ENCODE peak calls at places on chromosome 22, in seven cellular contexts. R is BE2C; F is ovary; P is GM20000; H is CD4-positive, alpha-beta T cell; N is cardiac fibroblast; I is lower lobe of right lung. S is an unnamed sample.

GRCh38 chr22:47154621-47155081 is 392.2 kb downstream of the TBC1D22A start:
- DNase-seq in R (peak), F (peak), P (no peak), H (no peak), N (peak), I (no peak), S (peak)

GRCh38 chr22:48414662-48415061 is 1413.0 kb downstream of the BRD1 start:
- DNase-seq in R (no peak), F (no peak), P (no peak), H (no peak), N (no peak), I (no peak), S (no peak)

GRCh38 chr22:50473855-50474671 is 772 bp downstream of the SBF1 start:
- DNase-seq in R (peak), F (peak), P (no peak), H (no peak), N (peak), I (peak), S (no peak)

GRCh38 chr22:40024201-40025061 is 29.7 kb downstream of the FAM83F start:
- DNase-seq in R (peak), F (peak), P (peak), H (peak), N (peak), I (peak), S (peak)

GRCh38 chr22:34976474-34976873 is 89.5 kb upstream of the ISX start:
- DNase-seq in R (no peak), F (no peak), P (no peak), H (no peak), N (no peak), I (no peak), S (no peak)

GRCh38 chr22:35452351-35452781 is 52.4 kb downstream of the MCM5 start:
- DNase-seq in R (no peak), F (no peak), P (no peak), H (no peak), N (no peak), I (peak), S (no peak)

GRCh38 chr22:28181332-28181731 is 262.3 kb upstream of the PITPNB start:
- DNase-seq in R (no peak), F (no peak), P (no peak), H (no peak), N (peak), I (no peak), S (no peak)

GRCh38 chr22:49753961-49754673 is 73.6 kb downstream of the BRD1 start:
- DNase-seq in R (no peak), F (no peak), P (peak), H (no peak), N (no peak), I (no peak), S (no peak)

GRCh38 chr22:17629646-17630045 is 1.1 kb upstream of the ATP6V1E1 start:
- DNase-seq in R (no peak), F (no peak), P (no peak), H (no peak), N (no peak), I (no peak), S (no peak)

GRCh38 chr22:38082986-38083710 is 836 bp downstream of the SLC16A8 start:
- DNase-seq in R (no peak), F (no peak), P (peak), H (no peak), N (no peak), I (peak), S (no peak)

GRCh38 chr22:37196539-37197450 is 8.7 kb upstream of the C1QTNF6 start:
- DNase-seq in R (peak), F (peak), P (no peak), H (no peak), N (peak), I (peak), S (peak)

GRCh38 chr22:50267591-50268390 is 2.4 kb downstream of the MAPK11 start:
- DNase-seq in R (no peak), F (peak), P (peak), H (peak), N (peak), I (peak), S (peak)

GRCh38 chr22:37060801-37061610 is 9.5 kb downstream of the KCTD17 start:
- DNase-seq in R (no peak), F (no peak), P (peak), H (no peak), N (no peak), I (no peak), S (peak)

GRCh38 chr22:17998913-17999312 is 25.4 kb downstream of the MICAL3 start:
- DNase-seq in R (no peak), F (no peak), P (no peak), H (no peak), N (no peak), I (no peak), S (no peak)

GRCh38 chr22:48340727-48341709 is 1486.7 kb downstream of the BRD1 start:
- DNase-seq in R (no peak), F (peak), P (no peak), H (no peak), N (no peak), I (peak), S (no peak)

GRCh38 chr22:17358394-17358793 is 10.9 kb upstream of the CECR2 start:
- DNase-seq in R (no peak), F (no peak), P (no peak), H (no peak), N (no peak), I (no peak), S (no peak)

GRCh38 chr22:47624277-47625012 is 862.0 kb downstream of the TBC1D22A start:
- DNase-seq in R (no peak), F (no peak), P (no peak), H (no peak), N (no peak), I (no peak), S (no peak)

GRCh38 chr22:42344391-42344861 is 74.0 kb upstream of the TCF20 start:
- DNase-seq in R (no peak), F (peak), P (no peak), H (no peak), N (peak), I (no peak), S (no peak)

GRCh38 chr22:39236321-39237275 is 8.2 kb downstream of the PDGFB start:
- DNase-seq in R (no peak), F (no peak), P (peak), H (peak), N (peak), I (peak), S (peak)

GRCh38 chr22:17598318-17598717 is 30.2 kb downstream of the ATP6V1E1 start:
- DNase-seq in R (no peak), F (no peak), P (no peak), H (no peak), N (no peak), I (no peak), S (no peak)

GRCh38 chr22:25382762-25383161 is 163.3 kb downstream of the CRYBB2 start:
- DNase-seq in R (no peak), F (no peak), P (no peak), H (no peak), N (no peak), I (no peak), S (no peak)
- TF ChIP-seq CTCF in R (peak), F (no peak), P (peak), H (no peak), N (peak), I (no peak), S (no peak)

DNA sequence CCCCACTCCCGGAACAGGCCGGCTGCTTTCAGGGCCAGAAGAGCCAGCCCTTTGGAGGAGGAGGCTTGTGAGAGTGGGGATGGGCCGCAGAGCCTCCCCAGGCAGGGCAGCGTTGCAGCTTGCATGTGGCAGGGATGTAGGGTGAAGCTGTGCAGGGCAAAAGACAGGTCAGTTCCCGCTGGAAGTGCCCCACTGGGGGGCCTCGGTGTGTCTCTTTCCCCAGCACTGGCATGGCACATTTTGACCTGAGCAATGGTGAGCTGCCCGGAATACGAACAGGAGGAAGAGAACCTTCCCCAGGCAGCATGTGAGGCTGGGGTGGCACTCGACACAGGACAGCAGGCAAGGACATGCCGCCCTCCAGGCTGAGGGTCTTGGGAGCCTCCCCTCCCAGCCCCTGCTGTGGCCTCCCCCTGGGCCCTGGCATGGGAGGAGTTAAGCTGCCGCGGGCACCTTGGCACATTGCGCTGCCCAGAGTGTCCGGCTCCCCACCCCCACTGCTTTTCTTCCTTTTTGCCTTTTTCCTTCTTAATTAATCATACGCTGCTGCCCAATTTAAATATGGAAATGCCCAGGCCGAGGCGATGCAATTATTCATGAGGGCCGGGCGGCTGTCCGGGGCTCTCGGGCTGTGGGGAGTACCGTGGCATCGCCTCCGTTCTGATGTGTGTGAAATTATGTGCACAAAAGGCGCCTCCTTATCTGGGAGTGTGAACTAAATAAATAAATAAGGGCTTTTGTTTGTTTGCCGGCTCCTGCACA is 76.0 kb upstream of the WNT7B start:
- DNase-seq in R (peak), F (peak), P (no peak), H (no peak), N (peak), I (peak), S (no peak)
- TF ChIP-seq CTCF in R (no peak), F (no peak), P (no peak), H (no peak), N (no peak), I (no peak), S (no peak)

GRCh38 chr22:33013051-33013450 is 45.1 kb downstream of the SYN3 start:
- DNase-seq in R (no peak), F (no peak), P (no peak), H (no peak), N (no peak), I (no peak), S (no peak)
- TF ChIP-seq CTCF in R (peak), F (no peak), P (no peak), H (no peak), N (no peak), I (no peak), S (no peak)

DNA sequence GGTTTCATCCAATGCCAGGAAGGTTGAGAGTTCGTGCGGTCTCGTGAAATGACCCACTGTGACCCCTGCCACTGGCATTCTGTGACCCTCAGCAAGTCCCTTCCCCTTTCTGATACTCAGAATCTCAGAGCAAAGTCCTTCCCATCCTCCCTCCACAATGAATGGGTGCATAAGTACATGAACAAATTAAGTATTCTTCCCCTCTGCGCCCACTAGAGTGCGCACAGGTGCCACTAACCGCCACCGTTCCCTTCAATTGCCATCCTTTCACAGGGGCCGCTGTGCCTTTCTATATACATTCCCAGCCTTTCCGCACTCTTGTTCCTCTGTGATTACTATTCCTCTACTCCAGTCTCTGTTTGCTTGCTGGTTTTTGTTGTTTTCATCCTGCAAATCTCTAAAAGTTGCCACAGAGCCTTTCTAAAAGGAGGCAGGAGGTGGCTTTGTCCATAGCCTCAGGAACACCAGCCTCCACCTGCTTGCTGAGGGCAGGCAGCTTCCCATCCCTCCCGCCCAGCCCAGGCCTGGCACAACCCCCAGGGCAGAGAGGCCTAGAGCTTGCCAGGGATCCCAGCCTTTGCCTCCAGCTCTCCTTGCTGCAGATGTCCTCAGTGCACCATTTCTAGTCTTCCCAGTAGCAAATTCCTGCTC is 6.7 kb upstream of the AP1B1 start:
- DNase-seq in R (peak), F (peak), P (peak), H (peak), N (peak), I (peak), S (peak)
- TF ChIP-seq CTCF in R (peak), F (peak), P (peak), H (peak), N (peak), I (peak), S (peak)

GRCh38 chr22:30667486-30668305 is at the start of gene DUSP18:
- DNase-seq in R (peak), F (peak), P (peak), H (peak), N (peak), I (peak), S (peak)
- TF ChIP-seq CTCF in R (peak), F (no peak), P (no peak), H (no peak), N (peak), I (peak), S (peak)

GRCh38 chr22:43946391-43946680 is 8.9 kb upstream of the SAMM50 start:
- DNase-seq in R (no peak), F (no peak), P (no peak), H (no peak), N (no peak), I (no peak), S (no peak)
- TF ChIP-seq CTCF in R (peak), F (no peak), P (no peak), H (no peak), N (no peak), I (no peak), S (no peak)

GRCh38 chr22:24118689-24119384 is 62.5 kb upstream of the SUSD2 start:
- DNase-seq in R (no peak), F (no peak), P (no peak), H (no peak), N (no peak), I (peak), S (peak)

GRCh38 chr22:24120029-24120428 is 61.3 kb upstream of the SUSD2 start:
- DNase-seq in R (no peak), F (no peak), P (no peak), H (no peak), N (peak), I (peak), S (peak)

GRCh38 chr22:24119476-24119875 is 61.8 kb upstream of the SUSD2 start:
- DNase-seq in R (no peak), F (no peak), P (no peak), H (no peak), N (no peak), I (peak), S (no peak)

GRCh38 chr22:24115247-24116207 is 65.8 kb upstream of the SUSD2 start:
- DNase-seq in R (no peak), F (no peak), P (no peak), H (no peak), N (no peak), I (peak), S (no peak)

GRCh38 chr22:24117942-24118341 is 63.3 kb upstream of the SUSD2 start:
- DNase-seq in R (peak), F (no peak), P (no peak), H (no peak), N (no peak), I (no peak), S (no peak)
- TF ChIP-seq CTCF in R (peak), F (no peak), P (no peak), H (no peak), N (no peak), I (no peak), S (no peak)

DNA sequence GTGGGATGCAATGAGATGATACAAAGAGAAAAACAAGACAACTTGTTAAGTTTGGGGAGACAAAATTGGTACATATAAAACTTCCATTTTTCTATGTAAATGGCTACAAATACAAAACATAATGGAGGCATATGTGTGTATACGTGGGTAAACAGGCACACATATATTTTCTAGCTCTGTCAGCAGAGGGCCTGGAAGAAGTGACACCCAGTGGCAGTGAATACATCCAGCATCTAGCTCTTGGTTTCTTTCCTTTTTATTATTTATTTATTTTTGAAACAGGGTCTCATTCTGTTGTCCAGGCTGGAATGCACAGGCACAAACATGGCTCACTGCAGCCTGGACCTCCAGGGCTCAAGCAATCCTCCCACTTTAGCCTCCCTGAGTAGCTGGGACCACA is 5.0 kb upstream of the RASL10A start:
- DNase-seq in R (no peak), F (no peak), P (no peak), H (no peak), N (no peak), I (no peak), S (no peak)
- TF ChIP-seq CTCF in R (peak), F (no peak), P (no peak), H (no peak), N (peak), I (no peak), S (no peak)